ENCODE peak calls at places on chromosomes 16 and 17, in seven cellular contexts. U is activated naive CD8-positive, alpha-beta T cell treated with anti-CD3 and anti-CD28 coated beads, Interleukin-2, amount 50 U/mL, for 24 hours; Y is stimulated activated CD4-positive, alpha-beta T cell treated with anti-CD3 and anti-CD28 coated beads, TNF-alpha, amount 100 ng/mL, for 4 hours; L is omental fat pad; B is Peyer's patch; I is neural crest cell; H is heart left ventricle. K is an unnamed sample.

GRCh38 chr17:8062435-8062806 is 23.6 kb downstream of the ALOX15B start:
- DNase-seq in L (no peak), H (no peak), I (no peak), U (no peak), Y (no peak), B (no peak), K (no peak)

GRCh38 chr16:5951486-5951885 is 853.9 kb upstream of the EEF2KMT start:
- DNase-seq in B (no peak), I (no peak), H (no peak), U (no peak), Y (no peak), L (no peak), K (no peak)

GRCh38 chr17:30236807-30237206 is 1.3 kb upstream of the SLC6A4 start:
- DNase-seq in L (no peak), B (peak), H (peak), U (peak), I (peak), Y (no peak), K (peak)

GRCh38 chr17:45246861-45247428 is 14.9 kb downstream of the SPATA32 start:
- DNase-seq in Y (no peak), H (no peak), U (peak), I (peak), L (no peak), B (peak), K (no peak)

GRCh38 chr17:2916362-2916928 is 120.2 kb downstream of the RAP1GAP2 start:
- DNase-seq in I (no peak), H (no peak), B (no peak), L (no peak), U (no peak), Y (no peak), K (no peak)

GRCh38 chr17:72597354-72598087 is 476.7 kb downstream of the SOX9 start:
- DNase-seq in I (no peak), B (no peak), Y (no peak), H (no peak), U (no peak), L (no peak), K (no peak)

GRCh38 chr16:525520-526180 is 1.9 kb upstream of the CAPN15 start:
- DNase-seq in L (no peak), H (no peak), Y (peak), I (no peak), B (peak), U (peak), K (peak)

GRCh38 chr17:58679263-58680037 is 12.4 kb downstream of the TEX14 start:
- DNase-seq in H (no peak), L (no peak), I (no peak), Y (no peak), U (no peak), B (no peak), K (no peak)

GRCh38 chr17:47905221-47905733 is 9.2 kb downstream of the SP2 start:
- DNase-seq in U (no peak), H (peak), Y (no peak), B (no peak), I (no peak), L (no peak), K (peak)

GRCh38 chr17:82863646-82863940 is 23.8 kb upstream of the ZNF750 start:
- DNase-seq in B (peak), U (no peak), Y (no peak), I (no peak), L (no peak), H (no peak), K (no peak)

GRCh38 chr16:19589106-19589505 is 33.6 kb downstream of the VPS35L start:
- DNase-seq in B (no peak), U (no peak), I (no peak), Y (no peak), L (no peak), H (no peak), K (no peak)

GRCh38 chr16:56930516-56931252 is 1.3 kb upstream of the HERPUD1 start:
- DNase-seq in H (no peak), B (peak), I (no peak), U (no peak), L (no peak), Y (no peak), K (no peak)

GRCh38 chr17:75778861-75779249 is 5.8 kb upstream of the UNK start:
- DNase-seq in Y (no peak), L (no peak), I (no peak), U (peak), B (no peak), H (no peak), K (no peak)

GRCh38 chr17:73068322-73069153 is 23.9 kb downstream of the SLC39A11 start:
- DNase-seq in Y (no peak), L (no peak), I (no peak), U (no peak), H (no peak), B (no peak), K (no peak)

GRCh38 chr16:23258919-23259237 is 43.2 kb upstream of the SCNN1B start:
- DNase-seq in Y (no peak), L (no peak), B (no peak), I (no peak), U (no peak), H (no peak), K (no peak)

GRCh38 chr16:2056681-2057407 is 9.1 kb downstream of the TSC2 start:
- DNase-seq in B (no peak), I (no peak), Y (no peak), H (no peak), U (no peak), L (no peak), K (no peak)

GRCh38 chr17:45948881-45949624 is 50.0 kb upstream of the STH start:
- DNase-seq in Y (peak), H (peak), I (peak), U (peak), B (peak), L (peak), K (peak)

GRCh38 chr16:85734311-85735017 is 16.4 kb downstream of the C16orf74 start:
- DNase-seq in B (no peak), U (no peak), L (no peak), Y (no peak), H (no peak), I (no peak), K (no peak)

GRCh38 chr17:42221886-42222745 is 27.8 kb upstream of the GHDC start:
- DNase-seq in U (peak), I (peak), L (no peak), Y (peak), B (no peak), H (no peak), K (no peak)